ENCODE peak calls at places on chromosomes 6 and 20, in eight cellular contexts. One of them, this sample, is unnamed. For H3K4me1, the result is how much of the 10 kb centered on the place peaks cover.

GRCh38 chr6:44561832-44562496 is 174.5 kb downstream of the CDC5L start:
- DNase-seq in MM.1S: no peak
- DNase-seq in heart right ventricle: no peak
- DNase-seq in Caco-2: no peak
- DNase-seq in esophagus squamous epithelium: no peak
- DNase-seq in right lobe of liver: no peak
- DNase-seq in cardiac muscle cell: no peak
- DNase-seq in mucosa of descending colon: no peak
- DNase-seq in this sample: no peak

GRCh38 chr6:56866917-56867522 is 87.9 kb upstream of the BEND6 start:
- DNase-seq in MM.1S: no peak
- DNase-seq in heart right ventricle: no peak
- DNase-seq in Caco-2: no peak
- DNase-seq in esophagus squamous epithelium: no peak
- DNase-seq in right lobe of liver: no peak
- DNase-seq in cardiac muscle cell: peak
- DNase-seq in mucosa of descending colon: no peak
- DNase-seq in this sample: no peak

GRCh38 chr6:70575899-70576298 is 9.2 kb downstream of the SDHAF4 start:
- DNase-seq in MM.1S: no peak
- DNase-seq in heart right ventricle: no peak
- DNase-seq in Caco-2: no peak
- DNase-seq in esophagus squamous epithelium: no peak
- DNase-seq in right lobe of liver: no peak
- DNase-seq in cardiac muscle cell: no peak
- DNase-seq in mucosa of descending colon: no peak
- DNase-seq in this sample: no peak

GRCh38 chr6:116931456-116931855 is 54.4 kb downstream of the RFX6 start:
- DNase-seq in MM.1S: no peak
- DNase-seq in heart right ventricle: no peak
- DNase-seq in Caco-2: no peak
- DNase-seq in esophagus squamous epithelium: no peak
- DNase-seq in right lobe of liver: no peak
- DNase-seq in cardiac muscle cell: no peak
- DNase-seq in mucosa of descending colon: no peak
- DNase-seq in this sample: no peak

GRCh38 chr6:129141499-129141898 is 258.6 kb downstream of the LAMA2 start:
- DNase-seq in MM.1S: no peak
- DNase-seq in heart right ventricle: no peak
- DNase-seq in Caco-2: no peak
- DNase-seq in esophagus squamous epithelium: no peak
- DNase-seq in right lobe of liver: no peak
- DNase-seq in cardiac muscle cell: peak
- DNase-seq in mucosa of descending colon: no peak
- DNase-seq in this sample: no peak

GRCh38 chr6:56954389-56955170 is at the start of gene BEND6:
- DNase-seq in MM.1S: peak
- DNase-seq in heart right ventricle: peak
- DNase-seq in Caco-2: peak
- DNase-seq in esophagus squamous epithelium: no peak
- DNase-seq in right lobe of liver: no peak
- DNase-seq in cardiac muscle cell: peak
- DNase-seq in mucosa of descending colon: peak
- DNase-seq in this sample: peak

GRCh38 chr20:20410678-20411077 is 42.8 kb downstream of the INSM1 start:
- DNase-seq in MM.1S: no peak
- DNase-seq in heart right ventricle: peak
- DNase-seq in Caco-2: no peak
- DNase-seq in esophagus squamous epithelium: no peak
- DNase-seq in right lobe of liver: peak
- DNase-seq in cardiac muscle cell: peak
- DNase-seq in mucosa of descending colon: peak
- DNase-seq in this sample: no peak

GRCh38 chr6:78513856-78514255 is 353.5 kb upstream of the IRAK1BP1 start:
- DNase-seq in MM.1S: peak
- DNase-seq in heart right ventricle: no peak
- DNase-seq in Caco-2: no peak
- DNase-seq in esophagus squamous epithelium: no peak
- DNase-seq in right lobe of liver: no peak
- DNase-seq in cardiac muscle cell: no peak
- DNase-seq in mucosa of descending colon: no peak
- DNase-seq in this sample: no peak

GRCh38 chr6:17031961-17032360 is 69.9 kb upstream of the STMND1 start:
- DNase-seq in MM.1S: no peak
- DNase-seq in heart right ventricle: peak
- DNase-seq in Caco-2: no peak
- DNase-seq in esophagus squamous epithelium: no peak
- DNase-seq in right lobe of liver: no peak
- DNase-seq in cardiac muscle cell: no peak
- DNase-seq in mucosa of descending colon: no peak
- DNase-seq in this sample: no peak

GRCh38 chr6:149852180-149852579 is 12.0 kb downstream of the LRP11 start:
- DNase-seq in MM.1S: no peak
- DNase-seq in heart right ventricle: no peak
- DNase-seq in Caco-2: no peak
- DNase-seq in esophagus squamous epithelium: no peak
- DNase-seq in right lobe of liver: no peak
- DNase-seq in cardiac muscle cell: peak
- DNase-seq in mucosa of descending colon: no peak
- DNase-seq in this sample: peak

GRCh38 chr6:163756079-163756478 is 341.6 kb downstream of the QKI start:
- DNase-seq in MM.1S: peak
- DNase-seq in heart right ventricle: no peak
- DNase-seq in Caco-2: no peak
- DNase-seq in esophagus squamous epithelium: no peak
- DNase-seq in right lobe of liver: no peak
- DNase-seq in cardiac muscle cell: no peak
- DNase-seq in mucosa of descending colon: peak
- DNase-seq in this sample: no peak

GRCh38 chr6:21486115-21486514 is 107.4 kb upstream of the SOX4 start:
- DNase-seq in MM.1S: no peak
- DNase-seq in heart right ventricle: no peak
- DNase-seq in Caco-2: no peak
- DNase-seq in esophagus squamous epithelium: no peak
- DNase-seq in right lobe of liver: no peak
- DNase-seq in cardiac muscle cell: no peak
- DNase-seq in mucosa of descending colon: no peak
- DNase-seq in this sample: no peak

GRCh38 chr6:30002871-30003270 is 58.2 kb upstream of the POLR1H start:
- DNase-seq in MM.1S: no peak
- DNase-seq in heart right ventricle: no peak
- DNase-seq in Caco-2: no peak
- DNase-seq in esophagus squamous epithelium: no peak
- DNase-seq in right lobe of liver: no peak
- DNase-seq in cardiac muscle cell: peak
- DNase-seq in mucosa of descending colon: no peak
- DNase-seq in this sample: no peak

GRCh38 chr20:10385850-10386544 is 48.0 kb downstream of the MKKS start:
- DNase-seq in MM.1S: no peak
- DNase-seq in heart right ventricle: no peak
- DNase-seq in Caco-2: no peak
- DNase-seq in esophagus squamous epithelium: no peak
- DNase-seq in right lobe of liver: no peak
- DNase-seq in cardiac muscle cell: peak
- DNase-seq in mucosa of descending colon: no peak
- DNase-seq in this sample: no peak

GRCh38 chr6:156582509-156582992 is 194.6 kb upstream of the ARID1B start:
- DNase-seq in MM.1S: peak
- DNase-seq in heart right ventricle: no peak
- DNase-seq in Caco-2: no peak
- DNase-seq in esophagus squamous epithelium: no peak
- DNase-seq in right lobe of liver: no peak
- DNase-seq in cardiac muscle cell: no peak
- DNase-seq in mucosa of descending colon: peak
- DNase-seq in this sample: no peak

GRCh38 chr6:18680842-18681241 is 293.7 kb downstream of the RNF144B start:
- DNase-seq in MM.1S: no peak
- DNase-seq in heart right ventricle: no peak
- DNase-seq in Caco-2: no peak
- DNase-seq in esophagus squamous epithelium: no peak
- DNase-seq in right lobe of liver: no peak
- DNase-seq in cardiac muscle cell: no peak
- DNase-seq in mucosa of descending colon: no peak
- DNase-seq in this sample: no peak

GRCh38 chr20:45685896-45686295 is 15.9 kb upstream of the WFDC11 start:
- DNase-seq in MM.1S: no peak
- DNase-seq in heart right ventricle: no peak
- DNase-seq in Caco-2: peak
- DNase-seq in esophagus squamous epithelium: no peak
- DNase-seq in right lobe of liver: no peak
- DNase-seq in cardiac muscle cell: peak
- DNase-seq in mucosa of descending colon: peak
- DNase-seq in this sample: no peak

GRCh38 chr6:132964868-132965382 is 150.6 kb downstream of the RPS12 start:
- DNase-seq in MM.1S: peak
- DNase-seq in heart right ventricle: no peak
- DNase-seq in Caco-2: no peak
- DNase-seq in esophagus squamous epithelium: no peak
- DNase-seq in right lobe of liver: no peak
- DNase-seq in cardiac muscle cell: no peak
- DNase-seq in mucosa of descending colon: no peak
- DNase-seq in this sample: no peak

GRCh38 chr20:20181322-20181721 is 129.0 kb downstream of the CFAP61 start:
- DNase-seq in MM.1S: no peak
- DNase-seq in heart right ventricle: no peak
- DNase-seq in Caco-2: no peak
- DNase-seq in esophagus squamous epithelium: no peak
- DNase-seq in right lobe of liver: no peak
- DNase-seq in cardiac muscle cell: no peak
- DNase-seq in mucosa of descending colon: no peak
- DNase-seq in this sample: no peak

GRCh38 chr6:14390805-14391204 is 273.2 kb downstream of the CD83 start:
- DNase-seq in MM.1S: no peak
- DNase-seq in heart right ventricle: no peak
- DNase-seq in Caco-2: no peak
- DNase-seq in esophagus squamous epithelium: no peak
- DNase-seq in right lobe of liver: no peak
- DNase-seq in cardiac muscle cell: no peak
- DNase-seq in mucosa of descending colon: no peak
- DNase-seq in this sample: no peak

GRCh38 chr20:63495771-63496403 is 3.0 kb downstream of the EEF1A2 start:
- DNase-seq in MM.1S: peak
- DNase-seq in heart right ventricle: peak
- DNase-seq in Caco-2: peak
- DNase-seq in esophagus squamous epithelium: no peak
- DNase-seq in right lobe of liver: peak
- DNase-seq in cardiac muscle cell: peak
- DNase-seq in mucosa of descending colon: peak
- DNase-seq in this sample: peak

DNA sequence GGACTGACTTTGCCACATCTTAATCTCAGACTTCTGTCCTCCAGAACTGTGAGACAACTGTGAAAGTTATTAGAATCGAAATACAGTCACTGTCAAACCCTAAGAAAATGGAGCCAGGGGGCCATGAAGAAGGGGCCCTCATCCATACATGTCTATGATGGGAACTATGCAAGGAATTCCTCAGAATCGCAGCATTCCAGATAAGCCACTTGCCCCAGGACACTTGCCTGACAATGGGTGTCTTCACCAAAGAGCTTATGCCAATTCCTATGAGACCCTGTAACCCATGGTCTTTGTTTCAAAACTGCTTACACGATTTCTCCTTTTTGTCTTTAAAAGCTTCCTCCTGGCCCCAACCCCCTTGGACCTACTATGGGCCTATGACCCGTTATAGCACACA is 90.4 kb upstream of the FOXP4 start:
- DNase-seq in MM.1S: no peak
- DNase-seq in heart right ventricle: no peak
- DNase-seq in Caco-2: peak
- DNase-seq in esophagus squamous epithelium: no peak
- DNase-seq in right lobe of liver: no peak
- DNase-seq in cardiac muscle cell: no peak
- DNase-seq in mucosa of descending colon: no peak
- DNase-seq in this sample: no peak
- H3K4me1 ChIP-seq in MM.1S: under half
- H3K4me1 ChIP-seq in heart right ventricle: under half
- H3K4me1 ChIP-seq in Caco-2: half or more
- H3K4me1 ChIP-seq in esophagus squamous epithelium: under half
- H3K4me1 ChIP-seq in right lobe of liver: under half
- H3K4me1 ChIP-seq in cardiac muscle cell: under half
- H3K4me1 ChIP-seq in mucosa of descending colon: under half
- H3K4me1 ChIP-seq in this sample: under half

GRCh38 chr20:7031222-7031621 is 263.7 kb downstream of the BMP2 start:
- DNase-seq in MM.1S: peak
- DNase-seq in heart right ventricle: no peak
- DNase-seq in Caco-2: no peak
- DNase-seq in esophagus squamous epithelium: no peak
- DNase-seq in right lobe of liver: no peak
- DNase-seq in cardiac muscle cell: peak
- DNase-seq in mucosa of descending colon: peak
- DNase-seq in this sample: no peak
- TF ChIP-seq CTCF in MM.1S: peak
- TF ChIP-seq CTCF in heart right ventricle: no peak
- TF ChIP-seq CTCF in Caco-2: peak
- TF ChIP-seq CTCF in esophagus squamous epithelium: no peak
- TF ChIP-seq CTCF in right lobe of liver: peak
- TF ChIP-seq CTCF in cardiac muscle cell: peak
- TF ChIP-seq CTCF in mucosa of descending colon: no peak
- TF ChIP-seq CTCF in this sample: peak

GRCh38 chr6:122998403-122998965 is 2.4 kb downstream of the CLVS2 start:
- DNase-seq in MM.1S: no peak
- DNase-seq in heart right ventricle: no peak
- DNase-seq in Caco-2: no peak
- DNase-seq in esophagus squamous epithelium: no peak
- DNase-seq in right lobe of liver: no peak
- DNase-seq in cardiac muscle cell: no peak
- DNase-seq in mucosa of descending colon: no peak
- DNase-seq in this sample: no peak
- H3K4me3 ChIP-seq in MM.1S: no peak
- H3K4me3 ChIP-seq in heart right ventricle: no peak
- H3K4me3 ChIP-seq in Caco-2: no peak
- H3K4me3 ChIP-seq in esophagus squamous epithelium: no peak
- H3K4me3 ChIP-seq in right lobe of liver: no peak
- H3K4me3 ChIP-seq in cardiac muscle cell: no peak
- H3K4me3 ChIP-seq in mucosa of descending colon: no peak
- H3K4me3 ChIP-seq in this sample: no peak

GRCh38 chr6:6721606-6722005 is 133.1 kb downstream of the LY86 start:
- DNase-seq in MM.1S: no peak
- DNase-seq in heart right ventricle: no peak
- DNase-seq in Caco-2: no peak
- DNase-seq in esophagus squamous epithelium: no peak
- DNase-seq in right lobe of liver: no peak
- DNase-seq in cardiac muscle cell: no peak
- DNase-seq in mucosa of descending colon: no peak
- DNase-seq in this sample: no peak

GRCh38 chr6:6717008-6717763 is 128.7 kb downstream of the LY86 start:
- DNase-seq in MM.1S: no peak
- DNase-seq in heart right ventricle: no peak
- DNase-seq in Caco-2: no peak
- DNase-seq in esophagus squamous epithelium: no peak
- DNase-seq in right lobe of liver: no peak
- DNase-seq in cardiac muscle cell: no peak
- DNase-seq in mucosa of descending colon: no peak
- DNase-seq in this sample: no peak

GRCh38 chr6:6715465-6715864 is 126.9 kb downstream of the LY86 start:
- DNase-seq in MM.1S: no peak
- DNase-seq in heart right ventricle: no peak
- DNase-seq in Caco-2: no peak
- DNase-seq in esophagus squamous epithelium: no peak
- DNase-seq in right lobe of liver: no peak
- DNase-seq in cardiac muscle cell: no peak
- DNase-seq in mucosa of descending colon: no peak
- DNase-seq in this sample: no peak

GRCh38 chr6:6714498-6715360 is 126.2 kb downstream of the LY86 start:
- DNase-seq in MM.1S: no peak
- DNase-seq in heart right ventricle: no peak
- DNase-seq in Caco-2: no peak
- DNase-seq in esophagus squamous epithelium: no peak
- DNase-seq in right lobe of liver: no peak
- DNase-seq in cardiac muscle cell: no peak
- DNase-seq in mucosa of descending colon: no peak
- DNase-seq in this sample: no peak

GRCh38 chr6:6717953-6718352 is 129.4 kb downstream of the LY86 start:
- DNase-seq in MM.1S: no peak
- DNase-seq in heart right ventricle: no peak
- DNase-seq in Caco-2: no peak
- DNase-seq in esophagus squamous epithelium: no peak
- DNase-seq in right lobe of liver: no peak
- DNase-seq in cardiac muscle cell: no peak
- DNase-seq in mucosa of descending colon: no peak
- DNase-seq in this sample: no peak
- H3K4me1 ChIP-seq in MM.1S: under half
- H3K4me1 ChIP-seq in heart right ventricle: half or more
- H3K4me1 ChIP-seq in Caco-2: under half
- H3K4me1 ChIP-seq in esophagus squamous epithelium: under half
- H3K4me1 ChIP-seq in right lobe of liver: under half
- H3K4me1 ChIP-seq in cardiac muscle cell: under half
- H3K4me1 ChIP-seq in mucosa of descending colon: under half
- H3K4me1 ChIP-seq in this sample: under half

This sample was measured in lower lobe of right lung.